ENCODE peak calls at places on chromosomes 12 and 14, in five cellular contexts. One of them, this sample, is unnamed.
A peak's percentile ranks its signal among the peaks of the same experiment; 100 is the strongest.

GRCh38 chr12:14113031-14113430 is 131.6 kb upstream of the GRIN2B start:
- DNase-seq in IMR-90: no peak
- DNase-seq in mesenchymal stem cell: no peak
- DNase-seq in neuronal stem cell: no peak
- DNase-seq in H1: no peak
- DNase-seq in this sample: no peak

GRCh38 chr12:82855872-82856271 is 169.2 kb downstream of the TMTC2 start:
- DNase-seq in mesenchymal stem cell: no peak
- DNase-seq in H1: no peak
- DNase-seq in neuronal stem cell: no peak
- DNase-seq in IMR-90: no peak
- DNase-seq in this sample: no peak

GRCh38 chr14:26897186-26897585 is 299.4 kb upstream of the NOVA1 start:
- DNase-seq in mesenchymal stem cell: no peak
- DNase-seq in neuronal stem cell: no peak
- DNase-seq in H1: no peak
- DNase-seq in IMR-90: no peak
- DNase-seq in this sample: no peak

GRCh38 chr12:31585271-31585670 is 5.7 kb downstream of the DENND5B start:
- DNase-seq in H1: no peak
- DNase-seq in mesenchymal stem cell: peak; percentile 64
- DNase-seq in IMR-90: peak; percentile 63
- DNase-seq in neuronal stem cell: no peak
- DNase-seq in this sample: no peak

GRCh38 chr14:30786701-30787100 is 87.7 kb upstream of the COCH start:
- DNase-seq in mesenchymal stem cell: no peak
- DNase-seq in IMR-90: no peak
- DNase-seq in neuronal stem cell: no peak
- DNase-seq in H1: no peak
- DNase-seq in this sample: no peak

GRCh38 chr12:3533703-3534386 is 42.8 kb downstream of the PRMT8 start:
- DNase-seq in neuronal stem cell: no peak
- DNase-seq in mesenchymal stem cell: no peak
- DNase-seq in H1: peak; percentile 43
- DNase-seq in IMR-90: no peak
- DNase-seq in this sample: peak; percentile 29

GRCh38 chr12:82176761-82177490 is 181.3 kb downstream of the CCDC59 start:
- DNase-seq in neuronal stem cell: no peak
- DNase-seq in mesenchymal stem cell: no peak
- DNase-seq in H1: no peak
- DNase-seq in IMR-90: no peak
- DNase-seq in this sample: no peak

GRCh38 chr12:1496162-1496925 is 98.0 kb downstream of the FBXL14 start:
- DNase-seq in IMR-90: peak; percentile 31
- DNase-seq in mesenchymal stem cell: no peak
- DNase-seq in neuronal stem cell: no peak
- DNase-seq in H1: peak; percentile 49
- DNase-seq in this sample: peak; percentile 33

GRCh38 chr12:22874151-22874550 is 249.2 kb downstream of the ETNK1 start:
- DNase-seq in H1: no peak
- DNase-seq in IMR-90: no peak
- DNase-seq in mesenchymal stem cell: no peak
- DNase-seq in neuronal stem cell: no peak
- DNase-seq in this sample: no peak

GRCh38 chr12:8156845-8157244 is at the start of gene ZNF705A:
- DNase-seq in mesenchymal stem cell: peak; percentile 73
- DNase-seq in neuronal stem cell: no peak
- DNase-seq in H1: no peak
- DNase-seq in IMR-90: peak; percentile 87
- DNase-seq in this sample: no peak

GRCh38 chr12:6821271-6821673 is 349 bp upstream of the GPR162 start:
- DNase-seq in mesenchymal stem cell: peak; percentile 90
- DNase-seq in neuronal stem cell: no peak
- DNase-seq in IMR-90: peak; percentile 80
- DNase-seq in H1: peak; percentile 72
- DNase-seq in this sample: peak; percentile 91

DNA sequence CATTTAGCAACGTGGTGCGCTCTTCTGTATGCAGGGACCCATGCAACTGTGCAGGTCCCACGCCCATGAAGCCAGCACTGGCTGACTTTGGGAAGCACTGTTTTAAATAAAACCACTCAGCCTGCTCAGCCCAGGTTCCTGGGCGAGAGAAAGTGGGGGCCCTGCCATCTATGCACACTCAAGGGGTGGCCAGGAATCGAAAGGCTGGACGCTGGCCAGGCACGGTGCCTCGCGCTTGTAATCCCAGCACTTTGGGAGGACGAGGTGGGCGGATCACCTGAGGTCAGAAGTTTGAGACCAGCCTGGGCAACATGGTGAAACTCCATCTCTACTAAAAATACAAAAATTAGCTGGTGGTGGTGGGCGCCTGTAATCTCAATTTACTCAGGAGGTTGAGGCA is 179.9 kb upstream of the TBX3 start:
- DNase-seq in mesenchymal stem cell: no peak
- DNase-seq in neuronal stem cell: no peak
- DNase-seq in H1: no peak
- DNase-seq in IMR-90: no peak
- DNase-seq in this sample: no peak
- H3K23ac ChIP-seq in mesenchymal stem cell: no peak overlapping the region
- H3K23ac ChIP-seq in neuronal stem cell: no peak overlapping the region
- H3K23ac ChIP-seq in H1: no peak overlapping the region
- H3K23ac ChIP-seq in IMR-90: no peak overlapping the region
- H3K23ac ChIP-seq in this sample: no peak overlapping the region

GRCh38 chr12:67593041-67593870 is 55.3 kb upstream of the DYRK2 start:
- DNase-seq in IMR-90: peak; percentile 8
- DNase-seq in H1: no peak
- DNase-seq in mesenchymal stem cell: peak; percentile 25
- DNase-seq in neuronal stem cell: no peak
- DNase-seq in this sample: no peak
- H2AFZ ChIP-seq in IMR-90: no peak overlapping the region
- H2AFZ ChIP-seq in H1: peak overlapping the region; percentile 36
- H2AFZ ChIP-seq in mesenchymal stem cell: no peak overlapping the region
- H2AFZ ChIP-seq in neuronal stem cell: no peak overlapping the region
- H2AFZ ChIP-seq in this sample: no peak overlapping the region

GRCh38 chr12:112778400-112778799 is 13.1 kb upstream of the RPH3A start:
- DNase-seq in mesenchymal stem cell: no peak
- DNase-seq in neuronal stem cell: no peak
- DNase-seq in IMR-90: no peak
- DNase-seq in H1: no peak
- DNase-seq in this sample: no peak

GRCh38 chr12:112782921-112783320 is 8.6 kb upstream of the RPH3A start:
- DNase-seq in neuronal stem cell: no peak
- DNase-seq in H1: no peak
- DNase-seq in mesenchymal stem cell: no peak
- DNase-seq in IMR-90: no peak
- DNase-seq in this sample: no peak

GRCh38 chr12:112782250-112782649 is 9.3 kb upstream of the RPH3A start:
- DNase-seq in IMR-90: no peak
- DNase-seq in neuronal stem cell: no peak
- DNase-seq in H1: no peak
- DNase-seq in mesenchymal stem cell: no peak
- DNase-seq in this sample: no peak

GRCh38 chr12:112781767-112782166 is 9.8 kb upstream of the RPH3A start:
- DNase-seq in mesenchymal stem cell: no peak
- DNase-seq in IMR-90: no peak
- DNase-seq in H1: no peak
- DNase-seq in neuronal stem cell: no peak
- DNase-seq in this sample: no peak

DNA sequence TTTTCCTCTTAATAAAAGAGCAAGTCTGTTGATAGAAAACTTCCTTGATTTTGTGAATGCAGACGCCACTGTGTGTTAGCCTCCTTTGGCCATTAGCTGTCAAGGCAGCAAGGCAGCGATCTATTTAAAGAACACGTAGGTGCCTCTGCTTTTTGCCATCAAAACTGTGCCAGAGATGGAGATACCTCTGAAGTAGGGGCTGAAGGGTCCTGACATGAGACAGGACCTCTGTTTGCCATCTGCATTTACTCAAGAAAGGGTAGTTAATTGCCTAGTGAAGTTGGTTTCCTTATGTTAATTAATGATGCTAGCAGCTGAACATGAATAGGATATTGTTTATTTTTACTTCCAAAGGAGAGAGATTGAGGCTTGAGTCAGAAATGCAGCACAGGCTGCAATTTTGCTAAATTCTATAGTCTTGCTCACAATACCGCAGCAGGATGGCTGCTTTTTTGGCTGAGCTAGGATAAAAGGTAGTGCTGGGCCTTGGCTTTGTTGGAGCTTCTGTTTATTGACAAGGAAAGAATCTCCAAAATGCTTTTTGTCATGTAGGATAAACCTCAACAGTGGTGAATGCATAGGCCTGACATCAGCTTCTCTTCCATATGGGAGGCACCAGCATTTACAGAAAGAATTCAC is 14.0 kb upstream of the RPH3A start:
- DNase-seq in neuronal stem cell: peak; percentile 56
- DNase-seq in mesenchymal stem cell: no peak
- DNase-seq in H1: no peak
- DNase-seq in IMR-90: no peak
- DNase-seq in this sample: peak; percentile 59
- H3K23ac ChIP-seq in neuronal stem cell: no peak overlapping the region
- H3K23ac ChIP-seq in mesenchymal stem cell: no peak overlapping the region
- H3K23ac ChIP-seq in H1: no peak overlapping the region
- H3K23ac ChIP-seq in IMR-90: no peak overlapping the region
- H3K23ac ChIP-seq in this sample: no peak overlapping the region

GRCh38 chr12:12560587-12561304 is 1.9 kb downstream of the DUSP16 start:
- DNase-seq in neuronal stem cell: peak; percentile 17
- DNase-seq in IMR-90: peak; percentile 69
- DNase-seq in H1: no peak
- DNase-seq in mesenchymal stem cell: peak; percentile 81
- DNase-seq in this sample: no peak
- H2AFZ ChIP-seq in neuronal stem cell: peak overlapping the region; percentile 88
- H2AFZ ChIP-seq in IMR-90: peak overlapping the region; percentile 52
- H2AFZ ChIP-seq in H1: no peak overlapping the region
- H2AFZ ChIP-seq in mesenchymal stem cell: no peak overlapping the region
- H2AFZ ChIP-seq in this sample: no peak overlapping the region

GRCh38 chr14:35046048-35046750 is at the start of gene FAM177A1:
- DNase-seq in neuronal stem cell: peak; percentile 93
- DNase-seq in mesenchymal stem cell: peak; percentile 97
- DNase-seq in IMR-90: peak; percentile 94
- DNase-seq in H1: peak; percentile 95
- DNase-seq in this sample: peak; percentile 99
- H3K23ac ChIP-seq in neuronal stem cell: peak within 1 kb of the TSS; percentile 80
- H3K23ac ChIP-seq in mesenchymal stem cell: peak within 1 kb of the TSS; percentile 91
- H3K23ac ChIP-seq in IMR-90: peak within 1 kb of the TSS; percentile 87
- H3K23ac ChIP-seq in H1: no peak within 1 kb of the TSS
- H3K23ac ChIP-seq in this sample: no peak within 1 kb of the TSS

DNA sequence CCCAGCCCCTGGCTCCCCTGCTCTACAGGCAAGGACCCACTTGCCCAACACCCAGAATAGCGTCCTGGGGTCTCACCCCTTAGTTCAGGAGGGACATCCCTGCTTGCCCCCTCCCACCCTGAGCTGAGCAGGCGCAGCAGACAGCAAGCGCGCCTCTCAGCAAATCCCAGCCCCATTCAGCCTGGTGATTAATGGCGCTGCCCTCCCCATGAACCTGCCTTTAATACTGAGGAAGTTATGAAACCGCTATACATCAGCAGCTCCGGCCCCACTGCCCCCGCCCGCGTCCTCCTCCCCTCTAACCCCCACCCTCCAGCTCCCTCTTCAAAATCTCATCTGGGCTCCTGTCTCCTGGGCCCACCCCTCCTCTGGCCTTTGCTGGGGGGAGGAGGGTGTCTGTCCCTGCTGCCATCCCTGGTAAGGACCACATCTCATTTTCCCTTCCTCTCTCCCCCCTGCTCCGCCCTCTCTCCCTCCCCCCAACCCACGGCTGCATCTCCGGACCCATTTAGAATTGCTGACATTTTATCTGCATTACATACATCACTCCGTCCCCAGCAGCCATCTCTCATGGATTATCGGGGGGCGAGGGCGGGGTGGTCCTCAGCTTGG is 7.1 kb upstream of the SMUG1 start:
- DNase-seq in neuronal stem cell: no peak
- DNase-seq in mesenchymal stem cell: peak; percentile 63
- DNase-seq in H1: no peak
- DNase-seq in IMR-90: peak; percentile 70
- DNase-seq in this sample: no peak
- H2AFZ ChIP-seq in neuronal stem cell: no peak overlapping the region
- H2AFZ ChIP-seq in mesenchymal stem cell: no peak overlapping the region
- H2AFZ ChIP-seq in H1: no peak overlapping the region
- H2AFZ ChIP-seq in IMR-90: peak overlapping the region; percentile 52
- H2AFZ ChIP-seq in this sample: no peak overlapping the region

GRCh38 chr12:57700317-57700716 is 6.4 kb downstream of the OS9 start:
- DNase-seq in IMR-90: no peak
- DNase-seq in neuronal stem cell: no peak
- DNase-seq in mesenchymal stem cell: no peak
- DNase-seq in H1: no peak
- DNase-seq in this sample: no peak
- H3K23ac ChIP-seq in IMR-90: no peak overlapping the region
- H3K23ac ChIP-seq in neuronal stem cell: no peak overlapping the region
- H3K23ac ChIP-seq in mesenchymal stem cell: no peak overlapping the region
- H3K23ac ChIP-seq in H1: no peak overlapping the region
- H3K23ac ChIP-seq in this sample: no peak overlapping the region

GRCh38 chr12:131862600-131862993 is 31.8 kb upstream of the ULK1 start:
- DNase-seq in neuronal stem cell: no peak
- DNase-seq in mesenchymal stem cell: no peak
- DNase-seq in IMR-90: no peak
- DNase-seq in H1: no peak
- DNase-seq in this sample: peak; percentile 27
- H2AFZ ChIP-seq in neuronal stem cell: peak overlapping the region; percentile 1
- H2AFZ ChIP-seq in mesenchymal stem cell: peak overlapping the region; percentile 19
- H2AFZ ChIP-seq in IMR-90: peak overlapping the region; percentile 72
- H2AFZ ChIP-seq in H1: no peak overlapping the region
- H2AFZ ChIP-seq in this sample: no peak overlapping the region

DNA sequence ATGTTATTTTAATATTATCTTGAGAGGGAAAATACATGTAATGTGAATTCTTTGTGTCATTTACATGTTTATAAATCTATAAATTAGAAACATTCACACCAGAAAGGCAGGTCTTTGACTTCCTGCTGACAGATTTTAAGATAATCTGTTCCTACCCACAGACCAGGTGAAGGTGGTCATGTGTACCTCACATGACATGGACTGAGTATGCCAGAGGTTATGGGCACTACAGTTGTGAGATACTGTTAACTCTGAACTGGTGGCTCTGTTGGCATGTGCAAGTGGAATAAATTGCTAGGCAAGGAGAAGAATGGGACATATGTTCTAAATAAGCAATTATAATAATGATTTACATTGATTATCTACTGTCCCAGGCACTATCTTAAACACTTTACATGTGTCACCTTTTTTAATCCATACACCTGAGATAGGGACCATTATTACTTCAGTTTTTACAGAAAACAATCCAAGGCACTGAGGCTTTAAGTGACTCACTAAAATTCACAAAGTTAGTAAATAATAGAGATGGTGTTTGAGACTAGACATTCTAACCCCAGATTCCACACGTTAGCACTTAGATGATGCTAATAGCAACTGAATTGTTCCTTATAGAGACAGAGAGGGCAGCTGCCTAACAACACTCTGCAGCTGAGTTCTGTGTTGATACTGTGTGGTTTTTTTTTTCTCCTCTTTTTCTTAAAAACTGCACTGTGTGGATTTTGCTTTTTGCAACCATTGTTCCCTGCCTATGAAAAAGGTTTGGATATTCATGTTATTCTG is 23.8 kb downstream of the SLC16A7 start:
- DNase-seq in IMR-90: no peak
- DNase-seq in mesenchymal stem cell: no peak
- DNase-seq in neuronal stem cell: no peak
- DNase-seq in H1: no peak
- DNase-seq in this sample: no peak
- H3K23ac ChIP-seq in IMR-90: no peak overlapping the region
- H3K23ac ChIP-seq in mesenchymal stem cell: no peak overlapping the region
- H3K23ac ChIP-seq in neuronal stem cell: no peak overlapping the region
- H3K23ac ChIP-seq in H1: no peak overlapping the region
- H3K23ac ChIP-seq in this sample: no peak overlapping the region

This sample was measured in H9.